ENCODE peak calls at places on chromosomes 16 and 17, in six cellular contexts. F is NCI-H1092 treated with DMSO at 0.1 percent for 48 hours; K is activated CD8-positive, alpha-beta memory T cell treated with anti-CD3 and anti-CD28 coated beads for 4 hours; H is AG04450; T is left ventricle myocardium inferior; N is H1. L is an unnamed sample.
A peak's percentile ranks its signal among the peaks of the same experiment; 100 is the strongest.

GRCh38 chr17:38922538-38923291 is 2.7 kb upstream of the LASP1NB start:
- DNase-seq in H (no peak), T (no peak), K (no peak), F (peak; percentile 52), N (peak; percentile 63), L (peak; percentile 62)

GRCh38 chr16:61797296-61797695 is 238.9 kb downstream of the CDH8 start:
- DNase-seq in H (no peak), F (no peak), T (no peak), N (no peak), K (no peak), L (no peak)

GRCh38 chr17:64418506-64419339 is 28.1 kb upstream of the PECAM1 start:
- DNase-seq in K (no peak), H (peak; percentile 39), T (no peak), N (peak; percentile 55), F (peak; percentile 82), L (peak; percentile 85)

GRCh38 chr17:76191891-76192290 is 48.4 kb downstream of the RNF157 start:
- DNase-seq in H (no peak), K (peak; percentile 20), T (no peak), F (no peak), N (no peak), L (no peak)

GRCh38 chr17:3528604-3529511 is 28.8 kb downstream of the TRPV3 start:
- DNase-seq in K (no peak), H (no peak), T (no peak), F (no peak), N (no peak), L (peak; percentile 20)

GRCh38 chr16:49055824-49056545 is 225.7 kb downstream of the CBLN1 start:
- DNase-seq in K (no peak), N (no peak), T (no peak), F (peak; percentile 29), H (no peak), L (no peak)

GRCh38 chr16:64900517-64900916 is 221.3 kb downstream of the CDH11 start:
- DNase-seq in F (no peak), T (no peak), N (no peak), K (no peak), H (no peak), L (no peak)

GRCh38 chr16:18800674-18801196 is 614 bp downstream of the ARL6IP1 start:
- DNase-seq in N (no peak), H (no peak), F (no peak), K (no peak), T (no peak), L (peak; percentile 44)

GRCh38 chr17:18108400-18109312 is at the start of gene MYO15A:
- DNase-seq in N (no peak), F (no peak), H (no peak), K (no peak), T (no peak), L (no peak)

GRCh38 chr17:7080445-7081041 is 492 bp upstream of the CLEC10A start:
- DNase-seq in F (no peak), K (no peak), H (no peak), N (no peak), T (peak; percentile 58), L (no peak)

GRCh38 chr17:37519241-37519985 is 29.7 kb downstream of the DUSP14 start:
- DNase-seq in F (no peak), K (no peak), T (no peak), N (no peak), H (no peak), L (no peak)

GRCh38 chr17:61862105-61862574 is 1.2 kb downstream of the BRIP1 start:
- DNase-seq in N (no peak), F (no peak), K (no peak), T (no peak), H (no peak), L (peak; percentile 60)

GRCh38 chr16:16145286-16145685 is 78.0 kb downstream of the ABCC6 start:
- DNase-seq in N (no peak), T (no peak), H (no peak), K (no peak), F (no peak), L (no peak)

GRCh38 chr17:32111141-32111771 is 31.0 kb upstream of the RHOT1 start:
- DNase-seq in F (no peak), K (no peak), N (peak; percentile 76), T (peak; percentile 45), H (peak; percentile 33), L (peak; percentile 60)

GRCh38 chr16:67445913-67446907 is 15.3 kb downstream of the HSD11B2 start:
- DNase-seq in F (no peak), H (no peak), T (peak; percentile 63), N (no peak), K (no peak), L (no peak)

GRCh38 chr16:5323284-5323683 is 225.7 kb upstream of the EEF2KMT start:
- DNase-seq in T (no peak), N (peak; percentile 53), H (no peak), F (no peak), K (no peak), L (no peak)

GRCh38 chr17:14428640-14429029 is 127.8 kb downstream of the HS3ST3B1 start:
- DNase-seq in T (no peak), K (no peak), N (no peak), F (no peak), H (no peak), L (no peak)

GRCh38 chr16:75287708-75288107 is 36.3 kb upstream of the BCAR1 start:
- DNase-seq in T (no peak), F (no peak), K (no peak), H (no peak), N (no peak), L (no peak)

GRCh38 chr17:32266389-32267269 is 997 bp downstream of the RHBDL3 start:
- DNase-seq in T (no peak), N (peak; percentile 85), H (no peak), F (peak; percentile 15), K (no peak), L (no peak)

GRCh38 chr16:72887537-72887936 is 160.4 kb downstream of the ZFHX3 start:
- DNase-seq in T (no peak), H (no peak), K (no peak), F (no peak), N (no peak), L (no peak)

GRCh38 chr17:50498021-50498874 is 10.0 kb upstream of the MYCBPAP start:
- DNase-seq in T (no peak), F (no peak), H (no peak), N (no peak), K (no peak), L (peak; percentile 19)

GRCh38 chr17:64778367-64779290 is 116.5 kb upstream of the SMURF2 start:
- DNase-seq in K (no peak), F (peak; percentile 67), H (no peak), N (peak; percentile 78), T (peak; percentile 24), L (no peak)

GRCh38 chr17:56481654-56482053 is 111.8 kb upstream of the NOG start:
- DNase-seq in T (no peak), F (no peak), N (no peak), K (no peak), H (no peak), L (no peak)

GRCh38 chr16:89175280-89176146 is 4.0 kb downstream of the CDH15 start:
- DNase-seq in N (peak; percentile 42), K (no peak), H (no peak), F (peak; percentile 71), T (no peak), L (no peak)

GRCh38 chr16:27676807-27677206 is 126.9 kb downstream of the KATNIP start:
- DNase-seq in N (no peak), H (peak; percentile 20), K (no peak), F (no peak), T (no peak), L (peak; percentile 60)

GRCh38 chr17:34598161-34598776 is 18.9 kb downstream of the TMEM132E start:
- DNase-seq in F (no peak), H (no peak), N (peak; percentile 53), T (no peak), K (no peak), L (no peak)

GRCh38 chr17:54530398-54530797 is 370.3 kb upstream of the TOM1L1 start:
- DNase-seq in H (no peak), T (no peak), F (no peak), N (no peak), K (no peak), L (no peak)

GRCh38 chr16:69404275-69404805 is 18.5 kb upstream of the TERF2 start:
- DNase-seq in T (no peak), H (no peak), K (no peak), N (no peak), F (no peak), L (peak; percentile 35)

GRCh38 chr17:75878174-75878998 is at the start of gene TRIM47:
- DNase-seq in N (peak; percentile 71), K (no peak), T (peak; percentile 80), H (no peak), F (peak; percentile 25), L (peak; percentile 69)

GRCh38 chr17:9140550-9141422 is 119.5 kb downstream of the NTN1 start:
- DNase-seq in H (no peak), F (no peak), T (no peak), K (no peak), N (no peak), L (no peak)

GRCh38 chr17:81057079-81057730 is 22.3 kb downstream of the BAIAP2 start:
- DNase-seq in T (peak; percentile 69), N (no peak), H (no peak), F (no peak), K (no peak), L (no peak)

GRCh38 chr16:60929-61878 is 7.6 kb downstream of the SNRNP25 start:
- DNase-seq in F (no peak), K (no peak), H (no peak), T (no peak), N (no peak), L (no peak)

GRCh38 chr16:28297784-28298510 is 5.6 kb downstream of the SBK1 start:
- DNase-seq in K (no peak), F (no peak), N (no peak), T (no peak), H (no peak), L (no peak)

GRCh38 chr17:70636517-70637133 is 467.3 kb downstream of the KCNJ2 start:
- DNase-seq in H (peak; percentile 10), F (peak; percentile 62), N (no peak), K (no peak), T (no peak), L (peak; percentile 67)

GRCh38 chr16:14452066-14452465 is 178.0 kb downstream of the PARN start:
- DNase-seq in N (no peak), T (no peak), F (no peak), K (no peak), H (no peak), L (no peak)

GRCh38 chr17:68457168-68457538 is at the start of gene WIPI1:
- DNase-seq in K (peak; percentile 21), T (no peak), F (no peak), N (peak; percentile 81), H (no peak), L (no peak)

L was measured in ELR.